ENCODE peak calls at places on chromosomes 6 and 20, in six cellular contexts. Q is T-helper 1 cell; G is effector memory CD4-positive, alpha-beta T cell; H is kidney epithelial cell; K is PC-9; B is LHCN-M2. W is an unnamed sample.
A peak's percentile ranks its signal among the peaks of the same experiment; 100 is the strongest.

GRCh38 chr6:43509984-43510826 is at the start of gene LRRC73:
- DNase-seq in Q (peak; percentile 76), G (peak; percentile 65), H (no peak), K (peak; percentile 49), B (peak; percentile 87), W (no peak)

GRCh38 chr6:72760130-72760793 is 138.4 kb downstream of the KCNQ5 start:
- DNase-seq in Q (no peak), G (no peak), H (no peak), K (no peak), B (no peak), W (no peak)

GRCh38 chr6:7721654-7722053 is 4.2 kb upstream of the BMP6 start:
- DNase-seq in Q (no peak), G (no peak), H (no peak), K (peak; percentile 37), B (peak; percentile 36), W (no peak)

GRCh38 chr6:137827411-137827940 is 39.6 kb upstream of the TNFAIP3 start:
- DNase-seq in Q (no peak), G (no peak), H (no peak), K (no peak), B (no peak), W (no peak)

GRCh38 chr6:119034827-119035458 is 43.5 kb downstream of the FAM184A start:
- DNase-seq in Q (no peak), G (no peak), H (no peak), K (no peak), B (peak; percentile 86), W (no peak)

GRCh38 chr6:163173741-163174140 is 240.8 kb upstream of the QKI start:
- DNase-seq in Q (no peak), G (no peak), H (no peak), K (no peak), B (no peak), W (no peak)

GRCh38 chr6:2558861-2559811 is 191.6 kb downstream of the MYLK4 start:
- DNase-seq in Q (no peak), G (no peak), H (peak; percentile 61), K (no peak), B (no peak), W (no peak)

GRCh38 chr20:5078399-5078958 is 41.3 kb downstream of the PCNA start:
- DNase-seq in Q (peak; percentile 50), G (peak; percentile 56), H (no peak), K (no peak), B (no peak), W (no peak)